ENCODE peak calls at places on chromosome 4, in five cellular contexts. K, V, X, C and H are unnamed samples.

GRCh38 chr4:27210874-27211428 is 350.3 kb downstream of the STIM2 start:
- DNase-seq in K (no peak), V (no peak), X (no peak), C (no peak), H (no peak)

GRCh38 chr4:109214622-109215350 is 87.7 kb downstream of the COL25A1 start:
- DNase-seq in K (no peak), V (no peak), X (no peak), C (no peak), H (no peak)

GRCh38 chr4:4985844-4986243 is 33.4 kb downstream of the CYTL1 start:
- DNase-seq in K (no peak), V (no peak), X (no peak), C (peak), H (no peak)

GRCh38 chr4:78864405-78865024 is 74.7 kb downstream of the PAQR3 start:
- DNase-seq in K (peak), V (peak), X (peak), C (peak), H (peak)

GRCh38 chr4:52110171-52110570 is 59.1 kb downstream of the SPATA18 start:
- DNase-seq in K (no peak), V (no peak), X (no peak), C (no peak), H (no peak)

GRCh38 chr4:108620933-108621905 is 843 bp downstream of the RPL34 start:
- DNase-seq in K (no peak), V (peak), X (no peak), C (no peak), H (no peak)

GRCh38 chr4:44927361-44928061 is 201.2 kb upstream of the GNPDA2 start:
- DNase-seq in K (peak), V (no peak), X (peak), C (peak), H (peak)

GRCh38 chr4:25439913-25440477 is 62.9 kb downstream of the ANAPC4 start:
- DNase-seq in K (peak), V (peak), X (peak), C (peak), H (peak)

GRCh38 chr4:127623755-127624087 is 9.0 kb upstream of the INTU start:
- DNase-seq in K (peak), V (peak), X (no peak), C (peak), H (peak)

GRCh38 chr4:89324671-89325070 is 17.1 kb upstream of the GPRIN3 start:
- DNase-seq in K (no peak), V (peak), X (no peak), C (no peak), H (peak)

GRCh38 chr4:94695389-94695788 is 62.4 kb upstream of the BMPR1B start:
- DNase-seq in K (no peak), V (peak), X (no peak), C (no peak), H (no peak)

GRCh38 chr4:94410678-94411206 is 41.0 kb upstream of the PDLIM5 start:
- DNase-seq in K (peak), V (no peak), X (no peak), C (no peak), H (no peak)

GRCh38 chr4:113088050-113088449 is 38.6 kb downstream of the ANK2 start:
- DNase-seq in K (no peak), V (no peak), X (no peak), C (no peak), H (no peak)

GRCh38 chr4:74157116-74157742 is 689 bp upstream of the MTHFD2L start:
- DNase-seq in K (peak), V (no peak), X (no peak), C (no peak), H (no peak)

GRCh38 chr4:71004281-71004851 is 10.9 kb downstream of the DCK start:
- DNase-seq in K (no peak), V (peak), X (no peak), C (peak), H (no peak)

GRCh38 chr4:153265311-153266047 is 61.2 kb downstream of the TRIM2 start:
- DNase-seq in K (no peak), V (no peak), X (no peak), C (no peak), H (no peak)

GRCh38 chr4:25703731-25704388 is 48.2 kb downstream of the SLC34A2 start:
- DNase-seq in K (no peak), V (no peak), X (no peak), C (no peak), H (no peak)

GRCh38 chr4:8202526-8203375 is 3.7 kb downstream of the SH3TC1 start:
- DNase-seq in K (no peak), V (peak), X (no peak), C (no peak), H (no peak)

GRCh38 chr4:2937986-2938385 is 25.2 kb downstream of the NOP14 start:
- DNase-seq in K (no peak), V (no peak), X (no peak), C (no peak), H (no peak)

DNA sequence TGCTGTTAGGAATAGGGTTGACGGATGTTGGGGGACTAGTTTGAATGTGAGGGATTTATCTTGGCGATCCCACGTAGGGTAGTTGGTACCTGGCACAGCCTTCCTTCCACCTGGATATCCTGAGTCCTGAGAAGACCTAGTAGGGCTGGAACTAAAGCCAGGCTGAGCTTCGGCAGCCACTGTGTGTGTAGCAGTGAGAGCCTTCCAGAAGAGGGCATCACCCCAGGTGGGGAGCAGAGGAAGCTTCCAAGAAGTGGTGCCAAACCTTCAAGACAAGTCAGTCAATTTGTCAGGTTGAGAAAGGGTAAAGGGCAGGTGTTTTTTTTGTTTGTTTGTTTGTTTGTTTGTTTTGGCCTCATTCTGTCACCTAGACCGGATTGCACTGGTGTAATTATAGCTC is 1.2 kb upstream of the FGFBP2 start:
- DNase-seq in K (no peak), V (peak), X (no peak), C (peak), H (no peak)
- TF ChIP-seq CTCF in K (no peak), V (peak), X (peak), C (peak), H (no peak)

DNA sequence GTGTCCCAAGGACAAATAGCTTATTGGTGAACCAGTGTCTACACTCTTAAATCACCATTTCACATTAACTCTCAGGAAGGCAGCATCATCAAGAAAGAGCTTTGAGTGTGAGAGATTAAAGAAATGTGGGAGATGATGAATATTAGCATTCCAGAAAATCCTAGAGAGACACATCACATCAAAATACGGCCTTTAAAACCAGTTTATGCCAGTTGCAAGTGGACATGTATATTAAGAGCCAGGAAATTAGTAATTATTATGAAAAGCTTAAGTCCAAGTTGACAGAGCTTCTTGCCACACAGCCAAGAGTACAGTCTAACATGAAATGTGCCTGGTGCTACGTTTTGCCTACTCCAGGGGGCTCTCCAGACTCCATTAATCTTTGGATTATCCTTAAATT is 503.0 kb upstream of the BOD1L1 start:
- DNase-seq in K (no peak), V (no peak), X (no peak), C (no peak), H (no peak)
- TF ChIP-seq CTCF in K (no peak), V (no peak), X (no peak), C (no peak), H (no peak)

DNA sequence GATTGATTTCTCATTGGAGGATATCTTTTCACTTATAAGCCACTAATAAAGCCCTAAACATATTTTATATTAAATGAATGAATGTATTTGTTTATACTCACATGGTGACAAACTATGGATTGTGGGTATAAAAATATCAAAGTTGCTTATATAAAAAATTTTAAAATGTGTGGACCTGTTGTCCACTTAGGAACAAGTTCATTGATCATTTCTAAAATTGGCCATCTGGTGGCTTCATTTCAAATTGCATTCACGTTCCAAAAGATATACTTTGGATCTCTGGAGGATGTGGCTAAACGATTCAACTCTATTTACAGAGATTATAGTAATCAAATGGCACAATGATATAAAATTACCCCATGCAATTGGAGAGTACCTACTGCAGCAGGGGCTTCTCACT is 32.5 kb downstream of the FSTL5 start:
- DNase-seq in K (no peak), V (no peak), X (no peak), C (peak), H (no peak)
- TF ChIP-seq CTCF in K (no peak), V (no peak), X (peak), C (peak), H (no peak)

DNA sequence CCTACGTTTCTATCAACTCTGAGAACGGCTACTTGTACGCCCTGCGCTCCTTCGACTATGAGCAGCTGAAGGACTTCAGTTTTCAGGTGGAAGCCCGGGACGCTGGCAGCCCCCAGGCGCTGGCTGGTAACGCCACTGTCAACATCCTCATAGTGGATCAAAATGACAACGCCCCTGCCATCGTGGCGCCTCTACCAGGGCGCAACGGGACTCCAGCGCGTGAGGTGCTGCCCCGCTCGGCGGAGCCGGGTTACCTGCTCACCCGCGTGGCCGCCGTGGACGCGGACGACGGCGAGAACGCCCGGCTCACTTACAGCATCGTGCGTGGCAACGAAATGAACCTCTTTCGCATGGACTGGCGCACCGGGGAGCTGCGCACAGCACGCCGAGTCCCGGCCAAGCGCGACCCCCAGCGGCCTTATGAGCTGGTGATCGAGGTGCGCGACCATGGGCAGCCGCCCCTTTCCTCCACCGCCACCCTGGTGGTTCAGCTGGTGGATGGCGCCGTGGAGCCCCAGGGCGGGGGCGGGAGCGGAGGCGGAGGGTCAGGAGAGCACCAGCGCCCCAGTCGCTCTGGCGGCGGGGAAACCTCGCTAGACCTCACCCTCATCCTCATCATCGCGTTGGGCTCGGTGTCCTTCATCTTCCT is 2.7 kb downstream of the PCDH10 start:
- DNase-seq in K (no peak), V (peak), X (no peak), C (peak), H (peak)
- TF ChIP-seq CTCF in K (peak), V (no peak), X (peak), C (peak), H (no peak)

GRCh38 chr4:42401171-42401570 is 3.9 kb downstream of the SHISA3 start:
- DNase-seq in K (no peak), V (no peak), X (no peak), C (peak), H (no peak)
- TF ChIP-seq CTCF in K (no peak), V (no peak), X (no peak), C (peak), H (no peak)

DNA sequence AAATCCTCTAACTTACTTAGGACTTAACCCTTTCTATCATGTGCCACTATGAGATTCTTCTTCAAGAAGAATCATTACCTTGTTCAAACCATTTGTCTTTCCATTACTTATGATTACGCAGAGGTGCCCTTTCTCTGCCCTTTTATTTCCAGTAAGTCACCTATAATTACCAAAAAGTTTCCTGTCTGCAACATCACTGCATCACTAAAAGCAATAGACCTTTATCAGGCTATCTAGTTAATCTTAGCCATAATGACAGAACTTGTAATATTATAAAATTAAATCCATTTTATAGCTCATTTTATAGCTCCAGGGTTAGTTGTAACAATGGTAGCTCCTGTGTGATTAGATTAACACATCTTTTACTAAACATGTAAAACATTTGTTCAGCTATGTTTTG is 673.6 kb upstream of the PITX2 start:
- DNase-seq in K (no peak), V (no peak), X (no peak), C (no peak), H (no peak)
- TF ChIP-seq CTCF in K (no peak), V (no peak), X (no peak), C (no peak), H (no peak)

GRCh38 chr4:92618968-92619367 is 315.2 kb downstream of the GRID2 start:
- DNase-seq in K (no peak), V (no peak), X (no peak), C (no peak), H (no peak)
- TF ChIP-seq CTCF in K (no peak), V (no peak), X (no peak), C (no peak), H (no peak)